ENCODE peak calls at places on chromosomes 13 and 19, in ten cellular contexts. O is lower lobe of right lung, N is lower leg skin, V is fibroblast of lung, I is HCT116, P is thoracic aorta, K is AG10803, J is AG04450, L is left ventricle myocardium inferior, H is epithelial cell of esophagus. R is an unnamed sample.

GRCh38 chr13:51097353-51098043 is 13.6 kb downstream of the C13orf42 start:
- DNase-seq in O (no peak), N (no peak), V (no peak), I (no peak), P (no peak), K (no peak), J (no peak), L (no peak), H (no peak), R (no peak)

GRCh38 chr13:23384111-23384510 is 49.4 kb downstream of the SACS start:
- DNase-seq in O (no peak), N (no peak), V (peak), I (no peak), P (no peak), K (peak), J (no peak), L (no peak), H (peak), R (peak)

GRCh38 chr13:51168623-51169022 is 53.6 kb upstream of the FAM124A start:
- DNase-seq in O (no peak), N (no peak), V (no peak), I (no peak), P (no peak), K (no peak), J (no peak), L (no peak), H (no peak), R (no peak)

GRCh38 chr19:2413159-2413558 is 14.2 kb downstream of the TIMM13 start:
- DNase-seq in O (no peak), N (no peak), V (no peak), I (no peak), P (no peak), K (no peak), J (no peak), L (no peak), H (no peak), R (no peak)

GRCh38 chr13:86563308-86563707 is 764.1 kb upstream of the SLITRK6 start:
- DNase-seq in O (no peak), N (no peak), V (peak), I (no peak), P (no peak), K (peak), J (no peak), L (no peak), H (peak), R (no peak)

GRCh38 chr19:6802336-6803035 is 30.0 kb downstream of the VAV1 start:
- DNase-seq in O (peak), N (no peak), V (no peak), I (peak), P (no peak), K (no peak), J (no peak), L (peak), H (peak), R (peak)

GRCh38 chr13:73399347-73400216 is 340.8 kb downstream of the KLF5 start:
- DNase-seq in O (no peak), N (no peak), V (peak), I (no peak), P (no peak), K (no peak), J (no peak), L (no peak), H (peak), R (no peak)

GRCh38 chr13:110306340-110306959 is 507 bp downstream of the COL4A1 start:
- DNase-seq in O (no peak), N (peak), V (peak), I (no peak), P (no peak), K (peak), J (no peak), L (no peak), H (no peak), R (no peak)

GRCh38 chr13:31221057-31221456 is 21.3 kb downstream of the B3GLCT start:
- DNase-seq in O (no peak), N (no peak), V (no peak), I (no peak), P (no peak), K (no peak), J (no peak), L (no peak), H (no peak), R (no peak)

GRCh38 chr19:41928221-41928683 is at the start of gene ERFL:
- DNase-seq in O (no peak), N (no peak), V (no peak), I (no peak), P (no peak), K (no peak), J (no peak), L (no peak), H (no peak), R (no peak)

GRCh38 chr13:43196171-43196611 is 172.8 kb downstream of the DNAJC15 start:
- DNase-seq in O (no peak), N (no peak), V (no peak), I (no peak), P (no peak), K (peak), J (no peak), L (peak), H (peak), R (no peak)

GRCh38 chr13:97367016-97367415 is 67.0 kb upstream of the RAP2A start:
- DNase-seq in O (no peak), N (no peak), V (peak), I (no peak), P (no peak), K (peak), J (no peak), L (no peak), H (no peak), R (no peak)

GRCh38 chr19:55369651-55370304 is 485 bp downstream of the IL11 start:
- DNase-seq in O (peak), N (no peak), V (peak), I (no peak), P (no peak), K (peak), J (peak), L (no peak), H (peak), R (no peak)

GRCh38 chr19:45211751-45212381 is 33.3 kb downstream of the BLOC1S3 start:
- DNase-seq in O (peak), N (peak), V (peak), I (no peak), P (no peak), K (no peak), J (no peak), L (peak), H (no peak), R (no peak)

GRCh38 chr13:45196622-45197021 is 4.2 kb downstream of the KCTD4 start:
- DNase-seq in O (no peak), N (no peak), V (peak), I (no peak), P (no peak), K (peak), J (no peak), L (no peak), H (peak), R (no peak)

GRCh38 chr19:48121909-48122371 is 11.3 kb upstream of the PLA2G4C start:
- DNase-seq in O (no peak), N (no peak), V (no peak), I (no peak), P (no peak), K (no peak), J (no peak), L (no peak), H (peak), R (peak)

GRCh38 chr19:955803-956746 is 28.1 kb upstream of the WDR18 start:
- DNase-seq in O (no peak), N (no peak), V (no peak), I (no peak), P (no peak), K (no peak), J (no peak), L (no peak), H (no peak), R (no peak)

GRCh38 chr13:98214008-98214643 is 37.1 kb upstream of the RNF113B start:
- DNase-seq in O (no peak), N (no peak), V (peak), I (no peak), P (no peak), K (peak), J (peak), L (no peak), H (peak), R (no peak)

GRCh38 chr13:112854321-112854720 is 114.7 kb upstream of the MCF2L start:
- DNase-seq in O (peak), N (peak), V (no peak), I (no peak), P (no peak), K (no peak), J (no peak), L (no peak), H (no peak), R (no peak)

GRCh38 chr13:113665582-113666323 is 1.3 kb upstream of the GRK1 start:
- DNase-seq in O (peak), N (peak), V (no peak), I (no peak), P (no peak), K (no peak), J (no peak), L (peak), H (no peak), R (no peak)

GRCh38 chr13:20441879-20442278 is 83.8 kb downstream of the CRYL1 start:
- DNase-seq in O (no peak), N (no peak), V (peak), I (peak), P (no peak), K (no peak), J (peak), L (no peak), H (peak), R (no peak)

GRCh38 chr13:80744147-80744914 is 403.4 kb upstream of the SPRY2 start:
- DNase-seq in O (no peak), N (no peak), V (no peak), I (no peak), P (no peak), K (no peak), J (no peak), L (no peak), H (no peak), R (no peak)

GRCh38 chr19:16235811-16236710 is 38.4 kb downstream of the AP1M1 start:
- DNase-seq in O (no peak), N (peak), V (no peak), I (no peak), P (no peak), K (no peak), J (no peak), L (no peak), H (no peak), R (no peak)

GRCh38 chr13:33931397-33931987 is 113.5 kb downstream of the RFC3 start:
- DNase-seq in O (no peak), N (no peak), V (peak), I (peak), P (no peak), K (peak), J (no peak), L (no peak), H (peak), R (peak)

GRCh38 chr19:6724631-6725185 is 4.3 kb upstream of the C3 start:
- DNase-seq in O (peak), N (no peak), V (no peak), I (no peak), P (no peak), K (no peak), J (no peak), L (no peak), H (no peak), R (no peak)

GRCh38 chr19:18099623-18099995 is 2.0 kb downstream of the MAST3 start:
- DNase-seq in O (no peak), N (no peak), V (no peak), I (no peak), P (no peak), K (no peak), J (no peak), L (no peak), H (no peak), R (no peak)

GRCh38 chr19:48635966-48636858 is 967 bp downstream of the DBP start:
- DNase-seq in O (no peak), N (peak), V (no peak), I (no peak), P (no peak), K (no peak), J (no peak), L (no peak), H (no peak), R (no peak)

GRCh38 chr19:7784856-7785255 is 21.8 kb downstream of the CLEC4M start:
- DNase-seq in O (no peak), N (no peak), V (no peak), I (no peak), P (no peak), K (no peak), J (no peak), L (no peak), H (no peak), R (no peak)

GRCh38 chr19:20287070-20287469 is 120.1 kb downstream of the ZNF486 start:
- DNase-seq in O (no peak), N (no peak), V (no peak), I (no peak), P (no peak), K (no peak), J (no peak), L (no peak), H (no peak), R (no peak)

GRCh38 chr19:35696835-35697234 is 7.5 kb upstream of the ZBTB32 start:
- DNase-seq in O (no peak), N (no peak), V (no peak), I (no peak), P (no peak), K (no peak), J (no peak), L (no peak), H (peak), R (peak)

DNA sequence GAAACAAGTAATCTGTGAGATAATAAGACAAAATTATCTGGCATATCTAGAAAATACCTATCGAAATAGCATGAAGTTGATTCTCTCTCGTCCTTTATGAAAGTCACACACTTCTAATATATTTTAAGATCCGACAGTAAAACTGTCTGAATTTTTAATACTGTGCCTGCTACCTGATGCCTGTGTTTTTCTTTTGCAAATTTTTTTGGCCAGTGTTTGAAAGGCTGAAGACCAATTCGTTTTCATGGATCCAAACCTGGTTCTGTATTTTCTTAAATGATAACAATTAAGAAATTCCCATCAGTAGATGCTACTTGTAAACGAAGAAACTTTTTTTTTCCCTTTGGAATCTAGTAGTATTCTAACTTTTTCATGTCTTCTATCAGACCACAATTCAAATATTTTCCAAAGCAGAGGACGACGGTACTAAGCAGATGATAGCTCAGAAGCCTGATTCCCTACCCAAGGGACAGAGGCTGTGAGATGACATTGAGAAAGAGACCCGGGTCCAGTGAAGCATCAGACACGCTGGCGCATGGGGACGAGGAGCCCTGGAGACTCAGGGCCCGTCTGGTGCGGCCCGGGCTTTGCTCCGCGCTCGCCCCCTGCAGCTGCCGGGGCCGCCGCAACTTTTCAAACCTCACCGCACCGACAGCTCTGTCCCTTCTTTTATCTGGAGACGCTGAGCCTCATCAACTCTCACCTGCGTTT is 49.5 kb upstream of the PABPC3 start:
- DNase-seq in O (no peak), N (no peak), V (no peak), I (no peak), P (no peak), K (no peak), J (no peak), L (no peak), H (no peak), R (no peak)
- H3K4me3 ChIP-seq in O (peak), N (no peak), V (peak), I (no peak), P (peak), K (peak), J (peak), L (peak), H (no peak), R (no peak)

DNA sequence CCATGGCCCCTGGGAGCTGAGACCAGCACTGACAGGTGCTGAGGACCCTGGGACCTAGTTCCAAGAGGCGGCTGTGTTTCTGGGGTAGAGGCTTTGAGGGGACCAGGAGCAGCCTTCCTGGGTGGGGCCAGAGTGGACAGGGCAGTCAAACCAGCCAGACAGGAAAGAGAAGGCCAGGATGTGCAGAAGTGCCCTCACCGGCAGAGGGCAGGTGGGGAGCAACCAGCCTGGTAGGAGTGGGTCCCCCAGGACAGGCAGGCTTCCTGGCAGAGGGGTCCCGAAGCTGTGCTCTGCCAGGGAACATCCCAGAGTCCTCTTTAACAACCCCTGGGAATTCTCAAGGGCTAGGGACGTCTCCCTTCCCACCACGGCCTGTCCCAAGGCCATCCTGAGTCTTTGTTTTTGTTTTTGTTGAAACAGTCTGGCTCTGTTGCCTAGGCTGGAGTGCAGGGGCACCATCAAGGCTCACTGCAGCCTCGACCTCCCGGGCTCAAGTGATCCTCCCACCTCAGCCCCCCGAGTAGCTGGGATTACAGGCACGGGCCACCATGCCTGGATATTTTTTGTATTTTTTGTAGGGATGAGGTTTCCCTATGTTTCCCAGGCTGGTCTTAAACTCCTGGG is 3.0 kb upstream of the HIPK4 start:
- DNase-seq in O (peak), N (no peak), V (no peak), I (peak), P (no peak), K (no peak), J (no peak), L (no peak), H (peak), R (no peak)
- TF ChIP-seq CTCF in O (peak), N (no peak), V (no peak), I (peak), P (no peak), K (peak), J (no peak), L (peak), H (peak), R (peak)

DNA sequence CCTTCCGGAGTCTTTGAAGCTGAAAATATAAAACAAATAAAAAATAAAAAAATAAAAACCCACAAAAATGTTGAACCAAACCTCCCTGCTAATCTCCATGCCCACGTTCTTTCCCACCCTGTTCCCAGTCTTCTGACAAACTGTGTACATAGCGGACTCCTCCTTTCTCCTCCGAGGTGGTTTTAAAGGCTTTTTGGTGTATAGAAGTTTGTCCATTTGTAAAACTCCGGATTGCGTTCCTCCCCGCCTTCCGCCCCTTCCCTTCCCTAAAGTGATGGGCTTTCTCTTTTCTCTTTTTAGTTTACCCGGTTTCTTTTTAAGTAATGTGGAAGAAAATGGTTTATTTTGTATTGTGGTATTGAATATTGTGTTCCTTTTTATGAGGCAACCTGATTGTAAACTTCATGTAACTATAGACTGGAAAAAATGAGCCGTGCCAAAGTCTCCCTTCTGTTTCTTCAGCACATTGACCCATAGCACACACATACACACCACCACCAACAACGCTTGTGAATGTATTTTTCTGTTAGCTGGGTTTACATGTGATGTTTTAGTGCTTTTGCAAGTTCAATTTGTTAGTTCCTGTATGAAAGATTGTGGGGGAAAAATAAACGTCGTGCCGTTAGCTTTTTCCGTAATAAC is 4.4 kb downstream of the ZIC2 start:
- DNase-seq in O (no peak), N (peak), V (no peak), I (no peak), P (no peak), K (no peak), J (no peak), L (no peak), H (no peak), R (no peak)
- H3K4me3 ChIP-seq in O (no peak), N (no peak), V (no peak), I (no peak), P (no peak), K (no peak), J (no peak), L (no peak), H (no peak), R (no peak)

GRCh38 chr19:12884926-12885748 is 1.9 kb downstream of the KLF1 start:
- DNase-seq in O (peak), N (peak), V (peak), I (no peak), P (no peak), K (peak), J (no peak), L (peak), H (peak), R (peak)

GRCh38 chr19:12884627-12884925 is 2.4 kb downstream of the KLF1 start:
- DNase-seq in O (no peak), N (no peak), V (no peak), I (no peak), P (no peak), K (no peak), J (no peak), L (no peak), H (no peak), R (no peak)

GRCh38 chr19:12884202-12884601 is 2.8 kb downstream of the KLF1 start:
- DNase-seq in O (no peak), N (no peak), V (no peak), I (no peak), P (no peak), K (no peak), J (no peak), L (no peak), H (no peak), R (no peak)

GRCh38 chr19:12885749-12886706 is 973 bp downstream of the KLF1 start:
- DNase-seq in O (no peak), N (no peak), V (peak), I (no peak), P (no peak), K (no peak), J (no peak), L (no peak), H (no peak), R (no peak)

DNA sequence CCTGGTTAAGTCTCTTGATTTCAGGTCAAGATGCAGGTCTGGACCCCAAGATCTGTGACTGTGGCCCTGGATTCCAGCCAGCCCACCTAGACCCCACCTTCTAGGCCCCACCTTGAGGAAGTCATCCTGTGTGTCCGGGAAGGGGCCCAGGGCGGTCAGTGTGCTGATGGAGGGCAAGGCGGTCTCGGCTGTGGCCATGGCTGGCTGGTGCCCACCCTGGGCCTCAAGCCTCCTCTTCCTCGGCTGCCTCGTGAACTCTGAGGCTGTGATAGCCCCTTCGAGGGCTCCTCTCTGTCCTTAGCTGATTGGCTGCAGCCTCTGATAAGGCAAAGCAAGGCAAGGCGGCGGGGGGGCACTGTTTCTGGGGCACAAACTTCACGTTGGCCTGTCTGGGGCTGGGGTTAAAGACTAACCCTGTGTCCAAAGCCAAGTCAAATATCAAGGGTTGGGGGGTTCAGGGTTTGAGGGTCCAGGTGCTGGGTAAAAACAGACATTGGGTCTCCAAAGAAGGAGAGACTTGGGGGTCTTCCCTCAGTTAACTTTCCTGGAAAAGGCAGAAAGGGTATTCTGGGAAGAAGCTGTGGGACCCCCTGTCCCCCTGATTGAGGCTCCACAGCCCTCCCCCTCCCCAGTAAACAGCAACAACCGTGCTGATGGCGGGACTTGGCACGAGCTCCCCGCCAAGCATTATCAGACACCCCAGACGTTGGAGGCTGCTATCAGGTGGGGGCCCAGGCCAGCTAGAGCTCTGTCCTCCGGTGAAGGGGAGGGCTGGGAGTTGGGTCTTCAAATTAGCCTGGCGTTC is at the start of gene KLF1:
- DNase-seq in O (no peak), N (no peak), V (no peak), I (no peak), P (no peak), K (no peak), J (no peak), L (no peak), H (no peak), R (no peak)
- TF ChIP-seq CTCF in O (no peak), N (no peak), V (no peak), I (no peak), P (no peak), K (no peak), J (no peak), L (no peak), H (no peak), R (no peak)